ENCODE peak calls at places on chromosomes 6 and 20, in nine cellular contexts. One of them, this sample, is unnamed.

GRCh38 chr20:3655032-3655405 is 8.2 kb downstream of the GFRA4 start:
- DNase-seq in non-pigmented ciliary epithelial cell: no peak
- DNase-seq in NCI-H1092 treated with DMSO at 0.1 percent for 48 hours: no peak
- DNase-seq in stimulated activated CD4-positive, alpha-beta T cell treated with anti-CD3 and anti-CD28 coated beads, Interleukin-1b, Interleukin-23, amount 100 ng/mL, for 4 hours: no peak
- DNase-seq in ureter: no peak
- DNase-seq in DMS 273 treated with DMSO at 0.1 percent for 48 hours: no peak
- DNase-seq in stomach: no peak
- DNase-seq in activated T-cell treated with anti-CD3 and anti-CD28 coated beads for 48 hours: no peak
- DNase-seq in H9: no peak
- DNase-seq in this sample: no peak

GRCh38 chr6:30818426-30818841 is 65.9 kb upstream of the DDR1 start:
- DNase-seq in activated T-cell treated with anti-CD3 and anti-CD28 coated beads for 48 hours: no peak
- DNase-seq in DMS 273 treated with DMSO at 0.1 percent for 48 hours: no peak
- DNase-seq in H9: no peak
- DNase-seq in stomach: no peak
- DNase-seq in NCI-H1092 treated with DMSO at 0.1 percent for 48 hours: no peak
- DNase-seq in stimulated activated CD4-positive, alpha-beta T cell treated with anti-CD3 and anti-CD28 coated beads, Interleukin-1b, Interleukin-23, amount 100 ng/mL, for 4 hours: no peak
- DNase-seq in non-pigmented ciliary epithelial cell: peak
- DNase-seq in ureter: no peak
- DNase-seq in this sample: no peak

GRCh38 chr6:121436966-121437756 is 1.7 kb downstream of the GJA1 start:
- DNase-seq in activated T-cell treated with anti-CD3 and anti-CD28 coated beads for 48 hours: no peak
- DNase-seq in DMS 273 treated with DMSO at 0.1 percent for 48 hours: no peak
- DNase-seq in stimulated activated CD4-positive, alpha-beta T cell treated with anti-CD3 and anti-CD28 coated beads, Interleukin-1b, Interleukin-23, amount 100 ng/mL, for 4 hours: peak
- DNase-seq in ureter: peak
- DNase-seq in stomach: no peak
- DNase-seq in NCI-H1092 treated with DMSO at 0.1 percent for 48 hours: no peak
- DNase-seq in H9: no peak
- DNase-seq in non-pigmented ciliary epithelial cell: no peak
- DNase-seq in this sample: no peak

GRCh38 chr6:3427740-3428085 is 29.1 kb downstream of the SLC22A23 start:
- DNase-seq in NCI-H1092 treated with DMSO at 0.1 percent for 48 hours: no peak
- DNase-seq in stomach: peak
- DNase-seq in DMS 273 treated with DMSO at 0.1 percent for 48 hours: no peak
- DNase-seq in non-pigmented ciliary epithelial cell: no peak
- DNase-seq in activated T-cell treated with anti-CD3 and anti-CD28 coated beads for 48 hours: no peak
- DNase-seq in ureter: no peak
- DNase-seq in stimulated activated CD4-positive, alpha-beta T cell treated with anti-CD3 and anti-CD28 coated beads, Interleukin-1b, Interleukin-23, amount 100 ng/mL, for 4 hours: no peak
- DNase-seq in H9: no peak
- DNase-seq in this sample: no peak

GRCh38 chr20:39282619-39283092 is 320.5 kb downstream of the DHX35 start:
- DNase-seq in non-pigmented ciliary epithelial cell: no peak
- DNase-seq in ureter: no peak
- DNase-seq in H9: peak
- DNase-seq in NCI-H1092 treated with DMSO at 0.1 percent for 48 hours: peak
- DNase-seq in DMS 273 treated with DMSO at 0.1 percent for 48 hours: peak
- DNase-seq in activated T-cell treated with anti-CD3 and anti-CD28 coated beads for 48 hours: no peak
- DNase-seq in stomach: no peak
- DNase-seq in stimulated activated CD4-positive, alpha-beta T cell treated with anti-CD3 and anti-CD28 coated beads, Interleukin-1b, Interleukin-23, amount 100 ng/mL, for 4 hours: no peak
- DNase-seq in this sample: no peak

GRCh38 chr6:47964994-47965393 is 146.0 kb downstream of the PTCHD4 start:
- DNase-seq in non-pigmented ciliary epithelial cell: no peak
- DNase-seq in stomach: no peak
- DNase-seq in DMS 273 treated with DMSO at 0.1 percent for 48 hours: no peak
- DNase-seq in NCI-H1092 treated with DMSO at 0.1 percent for 48 hours: no peak
- DNase-seq in H9: no peak
- DNase-seq in activated T-cell treated with anti-CD3 and anti-CD28 coated beads for 48 hours: no peak
- DNase-seq in stimulated activated CD4-positive, alpha-beta T cell treated with anti-CD3 and anti-CD28 coated beads, Interleukin-1b, Interleukin-23, amount 100 ng/mL, for 4 hours: no peak
- DNase-seq in ureter: no peak
- DNase-seq in this sample: no peak

GRCh38 chr6:168132531-168133184 is 53.6 kb upstream of the FRMD1 start:
- DNase-seq in ureter: peak
- DNase-seq in stimulated activated CD4-positive, alpha-beta T cell treated with anti-CD3 and anti-CD28 coated beads, Interleukin-1b, Interleukin-23, amount 100 ng/mL, for 4 hours: no peak
- DNase-seq in activated T-cell treated with anti-CD3 and anti-CD28 coated beads for 48 hours: peak
- DNase-seq in non-pigmented ciliary epithelial cell: peak
- DNase-seq in DMS 273 treated with DMSO at 0.1 percent for 48 hours: peak
- DNase-seq in stomach: peak
- DNase-seq in NCI-H1092 treated with DMSO at 0.1 percent for 48 hours: no peak
- DNase-seq in H9: peak
- DNase-seq in this sample: no peak

GRCh38 chr20:10609276-10609675 is 64.5 kb downstream of the JAG1 start:
- DNase-seq in stomach: no peak
- DNase-seq in NCI-H1092 treated with DMSO at 0.1 percent for 48 hours: no peak
- DNase-seq in H9: no peak
- DNase-seq in DMS 273 treated with DMSO at 0.1 percent for 48 hours: no peak
- DNase-seq in stimulated activated CD4-positive, alpha-beta T cell treated with anti-CD3 and anti-CD28 coated beads, Interleukin-1b, Interleukin-23, amount 100 ng/mL, for 4 hours: no peak
- DNase-seq in activated T-cell treated with anti-CD3 and anti-CD28 coated beads for 48 hours: no peak
- DNase-seq in non-pigmented ciliary epithelial cell: no peak
- DNase-seq in ureter: no peak
- DNase-seq in this sample: no peak

GRCh38 chr20:4369798-4370124 is 351.9 kb upstream of the PRND start:
- DNase-seq in DMS 273 treated with DMSO at 0.1 percent for 48 hours: no peak
- DNase-seq in activated T-cell treated with anti-CD3 and anti-CD28 coated beads for 48 hours: peak
- DNase-seq in stomach: no peak
- DNase-seq in stimulated activated CD4-positive, alpha-beta T cell treated with anti-CD3 and anti-CD28 coated beads, Interleukin-1b, Interleukin-23, amount 100 ng/mL, for 4 hours: no peak
- DNase-seq in NCI-H1092 treated with DMSO at 0.1 percent for 48 hours: no peak
- DNase-seq in ureter: no peak
- DNase-seq in non-pigmented ciliary epithelial cell: no peak
- DNase-seq in H9: no peak
- DNase-seq in this sample: no peak

GRCh38 chr20:32674362-32674789 is 635 bp upstream of the C20orf203 start:
- DNase-seq in NCI-H1092 treated with DMSO at 0.1 percent for 48 hours: peak
- DNase-seq in stimulated activated CD4-positive, alpha-beta T cell treated with anti-CD3 and anti-CD28 coated beads, Interleukin-1b, Interleukin-23, amount 100 ng/mL, for 4 hours: peak
- DNase-seq in DMS 273 treated with DMSO at 0.1 percent for 48 hours: peak
- DNase-seq in ureter: no peak
- DNase-seq in non-pigmented ciliary epithelial cell: no peak
- DNase-seq in activated T-cell treated with anti-CD3 and anti-CD28 coated beads for 48 hours: peak
- DNase-seq in stomach: peak
- DNase-seq in H9: no peak
- DNase-seq in this sample: peak

GRCh38 chr6:19337103-19337502 is 500.1 kb upstream of the ID4 start:
- DNase-seq in stimulated activated CD4-positive, alpha-beta T cell treated with anti-CD3 and anti-CD28 coated beads, Interleukin-1b, Interleukin-23, amount 100 ng/mL, for 4 hours: no peak
- DNase-seq in DMS 273 treated with DMSO at 0.1 percent for 48 hours: no peak
- DNase-seq in NCI-H1092 treated with DMSO at 0.1 percent for 48 hours: no peak
- DNase-seq in ureter: no peak
- DNase-seq in activated T-cell treated with anti-CD3 and anti-CD28 coated beads for 48 hours: no peak
- DNase-seq in H9: no peak
- DNase-seq in non-pigmented ciliary epithelial cell: no peak
- DNase-seq in stomach: no peak
- DNase-seq in this sample: no peak

GRCh38 chr6:7540595-7540994 is 876 bp upstream of the DSP start:
- DNase-seq in DMS 273 treated with DMSO at 0.1 percent for 48 hours: no peak
- DNase-seq in ureter: no peak
- DNase-seq in activated T-cell treated with anti-CD3 and anti-CD28 coated beads for 48 hours: no peak
- DNase-seq in stimulated activated CD4-positive, alpha-beta T cell treated with anti-CD3 and anti-CD28 coated beads, Interleukin-1b, Interleukin-23, amount 100 ng/mL, for 4 hours: no peak
- DNase-seq in non-pigmented ciliary epithelial cell: no peak
- DNase-seq in NCI-H1092 treated with DMSO at 0.1 percent for 48 hours: no peak
- DNase-seq in H9: peak
- DNase-seq in stomach: peak
- DNase-seq in this sample: no peak

GRCh38 chr6:142482973-142483372 is 181.2 kb downstream of the ADGRG6 start:
- DNase-seq in stimulated activated CD4-positive, alpha-beta T cell treated with anti-CD3 and anti-CD28 coated beads, Interleukin-1b, Interleukin-23, amount 100 ng/mL, for 4 hours: no peak
- DNase-seq in H9: no peak
- DNase-seq in ureter: no peak
- DNase-seq in non-pigmented ciliary epithelial cell: no peak
- DNase-seq in stomach: no peak
- DNase-seq in DMS 273 treated with DMSO at 0.1 percent for 48 hours: no peak
- DNase-seq in activated T-cell treated with anti-CD3 and anti-CD28 coated beads for 48 hours: no peak
- DNase-seq in NCI-H1092 treated with DMSO at 0.1 percent for 48 hours: no peak
- DNase-seq in this sample: no peak

GRCh38 chr6:151512481-151512880 is 18.7 kb downstream of the CCDC170 start:
- DNase-seq in activated T-cell treated with anti-CD3 and anti-CD28 coated beads for 48 hours: no peak
- DNase-seq in NCI-H1092 treated with DMSO at 0.1 percent for 48 hours: no peak
- DNase-seq in DMS 273 treated with DMSO at 0.1 percent for 48 hours: no peak
- DNase-seq in stimulated activated CD4-positive, alpha-beta T cell treated with anti-CD3 and anti-CD28 coated beads, Interleukin-1b, Interleukin-23, amount 100 ng/mL, for 4 hours: no peak
- DNase-seq in H9: no peak
- DNase-seq in stomach: no peak
- DNase-seq in non-pigmented ciliary epithelial cell: no peak
- DNase-seq in ureter: no peak
- DNase-seq in this sample: no peak

GRCh38 chr20:14622796-14623195 is 285.4 kb upstream of the FLRT3 start:
- DNase-seq in ureter: no peak
- DNase-seq in activated T-cell treated with anti-CD3 and anti-CD28 coated beads for 48 hours: no peak
- DNase-seq in DMS 273 treated with DMSO at 0.1 percent for 48 hours: no peak
- DNase-seq in stomach: peak
- DNase-seq in stimulated activated CD4-positive, alpha-beta T cell treated with anti-CD3 and anti-CD28 coated beads, Interleukin-1b, Interleukin-23, amount 100 ng/mL, for 4 hours: no peak
- DNase-seq in NCI-H1092 treated with DMSO at 0.1 percent for 48 hours: no peak
- DNase-seq in non-pigmented ciliary epithelial cell: peak
- DNase-seq in H9: peak
- DNase-seq in this sample: no peak

GRCh38 chr20:25270829-25271251 is 23.0 kb downstream of the PYGB start:
- DNase-seq in stimulated activated CD4-positive, alpha-beta T cell treated with anti-CD3 and anti-CD28 coated beads, Interleukin-1b, Interleukin-23, amount 100 ng/mL, for 4 hours: no peak
- DNase-seq in H9: peak
- DNase-seq in NCI-H1092 treated with DMSO at 0.1 percent for 48 hours: peak
- DNase-seq in activated T-cell treated with anti-CD3 and anti-CD28 coated beads for 48 hours: no peak
- DNase-seq in non-pigmented ciliary epithelial cell: no peak
- DNase-seq in DMS 273 treated with DMSO at 0.1 percent for 48 hours: peak
- DNase-seq in stomach: peak
- DNase-seq in ureter: peak
- DNase-seq in this sample: no peak

GRCh38 chr6:40439401-40439800 is 147.8 kb downstream of the LRFN2 start:
- DNase-seq in stimulated activated CD4-positive, alpha-beta T cell treated with anti-CD3 and anti-CD28 coated beads, Interleukin-1b, Interleukin-23, amount 100 ng/mL, for 4 hours: no peak
- DNase-seq in H9: no peak
- DNase-seq in ureter: no peak
- DNase-seq in non-pigmented ciliary epithelial cell: no peak
- DNase-seq in NCI-H1092 treated with DMSO at 0.1 percent for 48 hours: no peak
- DNase-seq in stomach: no peak
- DNase-seq in activated T-cell treated with anti-CD3 and anti-CD28 coated beads for 48 hours: no peak
- DNase-seq in DMS 273 treated with DMSO at 0.1 percent for 48 hours: no peak
- DNase-seq in this sample: no peak

GRCh38 chr6:6711832-6712231 is 123.3 kb downstream of the LY86 start:
- DNase-seq in DMS 273 treated with DMSO at 0.1 percent for 48 hours: no peak
- DNase-seq in stomach: no peak
- DNase-seq in NCI-H1092 treated with DMSO at 0.1 percent for 48 hours: no peak
- DNase-seq in stimulated activated CD4-positive, alpha-beta T cell treated with anti-CD3 and anti-CD28 coated beads, Interleukin-1b, Interleukin-23, amount 100 ng/mL, for 4 hours: no peak
- DNase-seq in ureter: no peak
- DNase-seq in activated T-cell treated with anti-CD3 and anti-CD28 coated beads for 48 hours: no peak
- DNase-seq in H9: no peak
- DNase-seq in non-pigmented ciliary epithelial cell: no peak
- DNase-seq in this sample: no peak

GRCh38 chr6:148854992-148855391 is 108.2 kb downstream of the UST start:
- DNase-seq in H9: peak
- DNase-seq in activated T-cell treated with anti-CD3 and anti-CD28 coated beads for 48 hours: no peak
- DNase-seq in stomach: no peak
- DNase-seq in ureter: no peak
- DNase-seq in non-pigmented ciliary epithelial cell: no peak
- DNase-seq in stimulated activated CD4-positive, alpha-beta T cell treated with anti-CD3 and anti-CD28 coated beads, Interleukin-1b, Interleukin-23, amount 100 ng/mL, for 4 hours: no peak
- DNase-seq in DMS 273 treated with DMSO at 0.1 percent for 48 hours: no peak
- DNase-seq in NCI-H1092 treated with DMSO at 0.1 percent for 48 hours: no peak
- DNase-seq in this sample: no peak

GRCh38 chr6:155530219-155530834 is 74.7 kb upstream of the NOX3 start:
- DNase-seq in non-pigmented ciliary epithelial cell: peak
- DNase-seq in H9: no peak
- DNase-seq in ureter: no peak
- DNase-seq in DMS 273 treated with DMSO at 0.1 percent for 48 hours: no peak
- DNase-seq in NCI-H1092 treated with DMSO at 0.1 percent for 48 hours: peak
- DNase-seq in stomach: no peak
- DNase-seq in stimulated activated CD4-positive, alpha-beta T cell treated with anti-CD3 and anti-CD28 coated beads, Interleukin-1b, Interleukin-23, amount 100 ng/mL, for 4 hours: no peak
- DNase-seq in activated T-cell treated with anti-CD3 and anti-CD28 coated beads for 48 hours: no peak
- DNase-seq in this sample: no peak

GRCh38 chr6:40715501-40716403 is 128.6 kb upstream of the LRFN2 start:
- DNase-seq in non-pigmented ciliary epithelial cell: no peak
- DNase-seq in stomach: peak
- DNase-seq in H9: no peak
- DNase-seq in activated T-cell treated with anti-CD3 and anti-CD28 coated beads for 48 hours: no peak
- DNase-seq in NCI-H1092 treated with DMSO at 0.1 percent for 48 hours: peak
- DNase-seq in ureter: no peak
- DNase-seq in stimulated activated CD4-positive, alpha-beta T cell treated with anti-CD3 and anti-CD28 coated beads, Interleukin-1b, Interleukin-23, amount 100 ng/mL, for 4 hours: no peak
- DNase-seq in DMS 273 treated with DMSO at 0.1 percent for 48 hours: no peak
- DNase-seq in this sample: no peak

GRCh38 chr20:56626367-56627121 is 2.6 kb upstream of the TFAP2C start:
- DNase-seq in non-pigmented ciliary epithelial cell: no peak
- DNase-seq in stomach: no peak
- DNase-seq in stimulated activated CD4-positive, alpha-beta T cell treated with anti-CD3 and anti-CD28 coated beads, Interleukin-1b, Interleukin-23, amount 100 ng/mL, for 4 hours: no peak
- DNase-seq in H9: peak
- DNase-seq in activated T-cell treated with anti-CD3 and anti-CD28 coated beads for 48 hours: no peak
- DNase-seq in NCI-H1092 treated with DMSO at 0.1 percent for 48 hours: no peak
- DNase-seq in ureter: peak
- DNase-seq in DMS 273 treated with DMSO at 0.1 percent for 48 hours: no peak
- DNase-seq in this sample: no peak